ENCODE peak calls at places on chromosomes 7 and 10, in five cellular contexts. One of them, this sample, is unnamed.

GRCh38 chr7:96126382-96126781 is 195.5 kb downstream of the SLC25A13 start:
- DNase-seq in H9: no peak
- DNase-seq in neuronal stem cell: no peak
- DNase-seq in H1: no peak
- DNase-seq in trophoblast cell: no peak
- DNase-seq in this sample: no peak

GRCh38 chr7:31642681-31643115 is 44.3 kb upstream of the PPP1R17 start:
- DNase-seq in H9: no peak
- DNase-seq in neuronal stem cell: no peak
- DNase-seq in H1: no peak
- DNase-seq in trophoblast cell: no peak
- DNase-seq in this sample: no peak

GRCh38 chr7:2011266-2012043 is 221.3 kb downstream of the MAD1L1 start:
- DNase-seq in H9: no peak
- DNase-seq in neuronal stem cell: no peak
- DNase-seq in H1: no peak
- DNase-seq in trophoblast cell: no peak
- DNase-seq in this sample: no peak

GRCh38 chr7:129144095-129144833 is at the start of gene TSPAN33:
- DNase-seq in H9: peak; percentile 92
- DNase-seq in neuronal stem cell: peak; percentile 86
- DNase-seq in H1: no peak
- DNase-seq in trophoblast cell: peak; percentile 40
- DNase-seq in this sample: peak; percentile 75

GRCh38 chr10:127908106-127908957 is 1.4 kb downstream of the PTPRE start:
- DNase-seq in H9: no peak
- DNase-seq in neuronal stem cell: no peak
- DNase-seq in H1: no peak
- DNase-seq in trophoblast cell: peak; percentile 89
- DNase-seq in this sample: peak; percentile 97

GRCh38 chr10:90964781-90965462 is 44.0 kb upstream of the ANKRD1 start:
- DNase-seq in H9: no peak
- DNase-seq in neuronal stem cell: no peak
- DNase-seq in H1: no peak
- DNase-seq in trophoblast cell: no peak
- DNase-seq in this sample: peak; percentile 23

GRCh38 chr7:156560696-156561210 is 79.8 kb upstream of the RNF32 start:
- DNase-seq in H9: no peak
- DNase-seq in neuronal stem cell: no peak
- DNase-seq in H1: no peak
- DNase-seq in trophoblast cell: no peak
- DNase-seq in this sample: no peak

GRCh38 chr7:65731562-65732035 is 141.3 kb upstream of the VKORC1L1 start:
- DNase-seq in H9: peak; percentile 71
- DNase-seq in neuronal stem cell: peak; percentile 27
- DNase-seq in H1: no peak
- DNase-seq in trophoblast cell: peak; percentile 42
- DNase-seq in this sample: peak; percentile 53

GRCh38 chr10:8825611-8826010 is 771.1 kb downstream of the GATA3 start:
- DNase-seq in H9: no peak
- DNase-seq in neuronal stem cell: no peak
- DNase-seq in H1: no peak
- DNase-seq in trophoblast cell: no peak
- DNase-seq in this sample: no peak

GRCh38 chr10:103491729-103492364 is 1.7 kb upstream of the NEURL1 start:
- DNase-seq in H9: no peak
- DNase-seq in neuronal stem cell: no peak
- DNase-seq in H1: no peak
- DNase-seq in trophoblast cell: peak; percentile 95
- DNase-seq in this sample: peak; percentile 96

GRCh38 chr10:30036341-30036740 is 23.0 kb downstream of the JCAD start:
- DNase-seq in H9: no peak
- DNase-seq in neuronal stem cell: no peak
- DNase-seq in H1: no peak
- DNase-seq in trophoblast cell: no peak
- DNase-seq in this sample: no peak

GRCh38 chr7:55305130-55305529 is 60.0 kb upstream of the LANCL2 start:
- DNase-seq in H9: no peak
- DNase-seq in neuronal stem cell: no peak
- DNase-seq in H1: no peak
- DNase-seq in trophoblast cell: no peak
- DNase-seq in this sample: no peak

GRCh38 chr7:55303220-55303619 is 61.9 kb upstream of the LANCL2 start:
- DNase-seq in H9: no peak
- DNase-seq in neuronal stem cell: no peak
- DNase-seq in H1: no peak
- DNase-seq in trophoblast cell: no peak
- DNase-seq in this sample: no peak

GRCh38 chr7:55304363-55304762 is 60.8 kb upstream of the LANCL2 start:
- DNase-seq in H9: no peak
- DNase-seq in neuronal stem cell: no peak
- DNase-seq in H1: no peak
- DNase-seq in trophoblast cell: no peak
- DNase-seq in this sample: no peak

GRCh38 chr7:55296070-55296469 is 69.1 kb upstream of the LANCL2 start:
- DNase-seq in H9: no peak
- DNase-seq in neuronal stem cell: no peak
- DNase-seq in H1: no peak
- DNase-seq in trophoblast cell: no peak
- DNase-seq in this sample: no peak

GRCh38 chr7:55299273-55299967 is 65.7 kb upstream of the LANCL2 start:
- DNase-seq in H9: no peak
- DNase-seq in neuronal stem cell: no peak
- DNase-seq in H1: peak; percentile 19
- DNase-seq in trophoblast cell: no peak
- DNase-seq in this sample: no peak
- H3K4me2 ChIP-seq in H9: peak overlapping the region; percentile 1
- H3K4me2 ChIP-seq in neuronal stem cell: no peak overlapping the region
- H3K4me2 ChIP-seq in H1: peak overlapping the region; percentile 21
- H3K4me2 ChIP-seq in trophoblast cell: no peak overlapping the region
- H3K4me2 ChIP-seq in this sample: no peak overlapping the region

DNA sequence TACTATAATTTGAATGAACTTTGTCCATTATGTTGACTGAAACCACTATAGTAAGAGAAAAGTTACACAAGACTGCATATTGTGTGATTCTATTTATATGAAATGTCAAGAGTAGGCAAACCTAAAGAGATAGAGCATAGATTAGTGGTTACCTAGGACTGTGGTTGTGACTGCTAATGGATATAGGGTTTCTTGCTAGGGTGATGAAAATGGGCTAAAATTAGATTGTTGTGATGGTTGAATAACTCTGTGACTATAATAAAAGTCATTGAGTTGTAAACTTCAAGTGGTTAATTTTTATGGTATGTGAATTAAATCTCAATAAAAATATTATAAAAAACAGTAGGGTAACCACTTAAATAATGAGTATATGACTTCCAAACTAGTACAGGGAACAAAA is 142.9 kb upstream of the AHR start:
- DNase-seq in H9: no peak
- DNase-seq in neuronal stem cell: no peak
- DNase-seq in H1: no peak
- DNase-seq in trophoblast cell: no peak
- DNase-seq in this sample: no peak
- H2BK12ac ChIP-seq in H9: no peak overlapping the region
- H2BK12ac ChIP-seq in neuronal stem cell: no peak overlapping the region
- H2BK12ac ChIP-seq in H1: no peak overlapping the region
- H2BK12ac ChIP-seq in trophoblast cell: no peak overlapping the region
- H2BK12ac ChIP-seq in this sample: no peak overlapping the region

DNA sequence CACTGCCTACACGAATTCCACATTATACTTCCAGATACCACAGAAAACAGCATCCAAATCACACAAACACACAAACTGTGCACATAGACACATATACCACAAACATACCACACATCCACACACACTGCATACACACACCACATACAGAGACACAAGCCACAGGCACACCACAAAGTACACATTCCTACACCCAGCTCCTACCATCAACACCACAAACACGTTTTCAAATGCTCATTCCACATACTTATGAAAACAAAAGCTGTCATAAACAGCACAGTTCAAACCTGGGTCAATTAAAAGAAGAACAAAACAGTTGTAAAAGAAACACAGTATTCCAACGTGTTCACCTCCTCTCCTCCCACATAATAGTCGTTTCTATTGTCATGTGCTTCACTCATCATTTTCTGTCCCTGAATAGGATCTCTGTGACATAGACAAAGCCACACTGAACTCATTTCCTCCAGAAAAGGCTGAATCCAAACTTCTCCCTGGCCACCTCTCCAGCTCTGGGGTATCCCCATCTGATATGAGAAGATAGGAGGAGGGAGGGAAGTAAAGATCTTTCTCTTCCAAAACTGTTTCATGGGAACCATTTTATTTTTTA is 89.2 kb downstream of the CXCL12 start:
- DNase-seq in H9: no peak
- DNase-seq in neuronal stem cell: no peak
- DNase-seq in H1: no peak
- DNase-seq in trophoblast cell: no peak
- DNase-seq in this sample: no peak
- H2BK120ac ChIP-seq in H9: no peak overlapping the region
- H2BK120ac ChIP-seq in neuronal stem cell: no peak overlapping the region
- H2BK120ac ChIP-seq in H1: peak overlapping the region; percentile 70
- H2BK120ac ChIP-seq in trophoblast cell: no peak overlapping the region
- H2BK120ac ChIP-seq in this sample: no peak overlapping the region

GRCh38 chr10:58400609-58401008 is 15.4 kb downstream of the TFAM start:
- DNase-seq in H9: no peak
- DNase-seq in neuronal stem cell: no peak
- DNase-seq in H1: no peak
- DNase-seq in trophoblast cell: no peak
- DNase-seq in this sample: peak; percentile 48
- H3K4me2 ChIP-seq in H9: no peak overlapping the region
- H3K4me2 ChIP-seq in neuronal stem cell: no peak overlapping the region
- H3K4me2 ChIP-seq in H1: no peak overlapping the region
- H3K4me2 ChIP-seq in trophoblast cell: no peak overlapping the region
- H3K4me2 ChIP-seq in this sample: no peak overlapping the region

GRCh38 chr10:75038335-75038734 is 73.1 kb upstream of the SAMD8 start:
- DNase-seq in H9: no peak
- DNase-seq in neuronal stem cell: no peak
- DNase-seq in H1: no peak
- DNase-seq in trophoblast cell: no peak
- DNase-seq in this sample: peak; percentile 19

GRCh38 chr10:75040576-75040975 is 70.9 kb upstream of the SAMD8 start:
- DNase-seq in H9: no peak
- DNase-seq in neuronal stem cell: no peak
- DNase-seq in H1: no peak
- DNase-seq in trophoblast cell: no peak
- DNase-seq in this sample: no peak

GRCh38 chr10:75034714-75035258 is 76.7 kb upstream of the SAMD8 start:
- DNase-seq in H9: no peak
- DNase-seq in neuronal stem cell: no peak
- DNase-seq in H1: no peak
- DNase-seq in trophoblast cell: no peak
- DNase-seq in this sample: no peak

GRCh38 chr10:75035975-75036708 is 75.3 kb upstream of the SAMD8 start:
- DNase-seq in H9: no peak
- DNase-seq in neuronal stem cell: no peak
- DNase-seq in H1: no peak
- DNase-seq in trophoblast cell: no peak
- DNase-seq in this sample: peak; percentile 41

DNA sequence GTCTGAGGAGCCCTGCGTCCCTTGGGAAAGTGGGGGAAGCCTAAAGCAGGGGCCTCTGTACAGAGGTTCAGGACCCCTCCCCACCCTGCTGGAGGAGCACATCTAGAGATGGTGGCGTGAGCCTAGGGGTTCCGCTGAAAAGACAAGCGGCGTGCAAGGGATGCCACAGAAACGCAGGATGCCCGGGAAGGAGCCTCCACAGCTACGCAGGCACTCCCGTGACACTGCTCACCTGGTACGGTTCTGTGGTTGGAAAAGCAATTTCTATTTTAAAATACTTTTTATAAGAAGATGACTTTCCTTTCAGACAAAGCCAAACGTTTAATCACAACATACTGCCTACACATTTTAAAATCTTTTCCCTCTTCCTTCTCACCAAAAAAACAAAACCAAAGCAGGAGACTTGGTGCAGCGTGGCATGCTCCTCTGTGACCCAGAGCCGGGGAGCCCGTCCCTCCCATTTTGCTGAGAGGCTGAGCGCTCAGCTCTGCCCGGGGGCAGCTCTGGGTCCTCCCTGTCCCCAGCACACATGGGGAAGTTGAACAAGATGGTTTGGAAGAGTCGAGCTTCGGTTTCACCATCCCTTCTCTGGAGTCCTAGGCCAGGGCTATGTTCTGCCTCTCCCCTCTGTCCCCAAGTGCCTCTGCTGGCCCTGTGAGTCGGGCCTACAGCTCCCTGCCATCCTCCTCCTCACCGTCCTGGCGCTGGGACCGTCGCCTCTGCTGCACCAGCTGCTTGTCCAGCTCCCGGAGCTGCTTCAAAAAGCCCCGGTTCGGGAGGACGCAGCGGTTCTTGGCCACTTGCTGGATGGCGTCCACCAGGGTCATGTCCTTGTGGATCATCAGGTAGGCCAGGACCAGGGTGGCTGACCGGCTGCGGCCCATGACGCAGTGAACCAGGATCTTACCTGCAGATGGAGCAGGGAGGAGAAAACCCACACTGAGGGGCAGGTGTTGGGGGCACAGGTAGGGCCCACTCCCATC is 74.0 kb upstream of the SAMD8 start:
- DNase-seq in H9: no peak
- DNase-seq in neuronal stem cell: no peak
- DNase-seq in H1: no peak
- DNase-seq in trophoblast cell: no peak
- DNase-seq in this sample: no peak
- H2BK12ac ChIP-seq in H9: no peak overlapping the region
- H2BK12ac ChIP-seq in neuronal stem cell: no peak overlapping the region
- H2BK12ac ChIP-seq in H1: no peak overlapping the region
- H2BK12ac ChIP-seq in trophoblast cell: no peak overlapping the region
- H2BK12ac ChIP-seq in this sample: no peak overlapping the region

GRCh38 chr7:41956276-41956675 is 253.4 kb upstream of the INHBA start:
- DNase-seq in H9: no peak
- DNase-seq in neuronal stem cell: no peak
- DNase-seq in H1: no peak
- DNase-seq in trophoblast cell: no peak
- DNase-seq in this sample: no peak
- H2BK120ac ChIP-seq in H9: no peak overlapping the region
- H2BK120ac ChIP-seq in neuronal stem cell: no peak overlapping the region
- H2BK120ac ChIP-seq in H1: no peak overlapping the region
- H2BK120ac ChIP-seq in trophoblast cell: no peak overlapping the region
- H2BK120ac ChIP-seq in this sample: no peak overlapping the region

DNA sequence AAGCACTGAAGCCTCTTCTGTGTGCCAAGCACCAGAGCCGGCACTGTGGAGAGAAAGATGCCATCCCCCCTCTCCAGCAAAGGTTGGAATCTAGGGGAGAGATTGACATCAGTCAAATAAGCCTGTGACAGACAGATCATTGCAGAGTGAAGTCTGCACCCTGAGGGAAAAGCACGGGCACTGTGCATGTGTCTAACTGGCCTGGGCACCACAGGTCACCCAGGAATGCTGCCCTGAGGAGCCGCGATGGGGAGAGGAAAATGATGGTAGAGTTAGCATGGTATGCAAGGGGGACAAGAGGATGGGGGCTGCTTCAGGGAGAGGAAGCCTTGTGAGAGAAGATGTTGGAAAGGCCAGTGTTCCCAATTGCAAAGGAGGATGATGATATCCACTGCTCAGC is 261.0 kb downstream of the GRID1 start:
- DNase-seq in H9: no peak
- DNase-seq in neuronal stem cell: no peak
- DNase-seq in H1: no peak
- DNase-seq in trophoblast cell: no peak
- DNase-seq in this sample: no peak
- H3K4me2 ChIP-seq in H9: no peak overlapping the region
- H3K4me2 ChIP-seq in neuronal stem cell: no peak overlapping the region
- H3K4me2 ChIP-seq in H1: no peak overlapping the region
- H3K4me2 ChIP-seq in trophoblast cell: no peak overlapping the region
- H3K4me2 ChIP-seq in this sample: no peak overlapping the region

GRCh38 chr10:61899663-61899996 is 1.9 kb upstream of the ARID5B start:
- DNase-seq in H9: no peak
- DNase-seq in neuronal stem cell: no peak
- DNase-seq in H1: no peak
- DNase-seq in trophoblast cell: no peak
- DNase-seq in this sample: no peak
- H2BK12ac ChIP-seq in H9: no peak overlapping the region
- H2BK12ac ChIP-seq in neuronal stem cell: no peak overlapping the region
- H2BK12ac ChIP-seq in H1: no peak overlapping the region
- H2BK12ac ChIP-seq in trophoblast cell: no peak overlapping the region
- H2BK12ac ChIP-seq in this sample: peak overlapping the region; percentile 28